ENCODE peak calls at places on chromosomes 7 and 10, in seven cellular contexts. U is spleen, E is endothelial cell of umbilical vein, J is stomach, G is SK-N-SH, Z is GM23338, F is GM12878. C is an unnamed sample. For H3K27me3, the result is how much of the 10 kb centered on the place peaks cover.

GRCh38 chr10:92691591-92692084 is 1.9 kb downstream of the HHEX start:
- DNase-seq in E (peak), G (no peak), J (peak), U (peak), F (no peak), Z (peak), C (peak)

GRCh38 chr7:157542669-157543021 is 205.8 kb downstream of the DNAJB6 start:
- DNase-seq in J (no peak), Z (no peak), E (no peak), G (no peak), U (no peak), F (no peak), C (peak)

GRCh38 chr7:140196361-140197217 is 19.8 kb upstream of the KDM7A start:
- DNase-seq in F (no peak), J (no peak), Z (no peak), E (no peak), U (no peak), G (no peak), C (peak)

GRCh38 chr7:138478499-138478908 is 18.4 kb downstream of the TRIM24 start:
- DNase-seq in F (peak), U (no peak), Z (no peak), E (no peak), J (peak), G (no peak), C (no peak)

GRCh38 chr7:133330085-133330484 is 77.2 kb downstream of the EXOC4 start:
- DNase-seq in Z (peak), E (no peak), G (no peak), J (no peak), U (no peak), F (no peak), C (no peak)

GRCh38 chr10:76675951-76676587 is 961.5 kb downstream of the KCNMA1 start:
- DNase-seq in G (no peak), F (no peak), Z (no peak), J (no peak), E (no peak), U (no peak), C (peak)

GRCh38 chr10:117424789-117425649 is 49.8 kb upstream of the PDZD8 start:
- DNase-seq in U (no peak), F (no peak), G (no peak), J (no peak), E (no peak), Z (peak), C (no peak)

GRCh38 chr7:51602321-51602720 is 285.7 kb upstream of the COBL start:
- DNase-seq in F (no peak), Z (no peak), G (peak), U (no peak), J (no peak), E (no peak), C (no peak)

GRCh38 chr7:38179719-38180333 is 1.8 kb downstream of the STARD3NL start:
- DNase-seq in U (no peak), J (no peak), E (peak), F (no peak), G (no peak), Z (no peak), C (no peak)

GRCh38 chr10:73433538-73433867 is at the start of gene MSS51:
- DNase-seq in J (no peak), Z (no peak), G (no peak), U (no peak), F (no peak), E (no peak), C (no peak)

GRCh38 chr10:124612611-124613498 is 131.3 kb downstream of the FAM53B start:
- DNase-seq in E (peak), U (no peak), Z (peak), F (no peak), G (peak), J (no peak), C (no peak)

GRCh38 chr7:101884671-101885596 is 67.5 kb downstream of the CUX1 start:
- DNase-seq in G (no peak), U (no peak), F (peak), E (no peak), Z (no peak), J (no peak), C (no peak)

GRCh38 chr7:36157506-36158320 is 4.7 kb downstream of the EEPD1 start:
- DNase-seq in G (no peak), E (no peak), F (no peak), Z (no peak), J (no peak), U (no peak), C (no peak)

GRCh38 chr10:120887482-120887881 is 36.3 kb downstream of the WDR11 start:
- DNase-seq in J (no peak), G (no peak), E (no peak), F (no peak), U (no peak), Z (no peak), C (no peak)

GRCh38 chr10:95116869-95117269 is 47.6 kb upstream of the CYP2C8 start:
- DNase-seq in Z (no peak), J (no peak), E (no peak), G (no peak), F (no peak), U (no peak), C (no peak)

GRCh38 chr7:122675621-122676020 is 23.3 kb downstream of the RNF133 start:
- DNase-seq in E (no peak), Z (peak), G (no peak), J (no peak), F (no peak), U (no peak), C (no peak)

GRCh38 chr7:100008525-100008924 is 6.9 kb upstream of the ZKSCAN1 start:
- DNase-seq in U (no peak), J (peak), G (no peak), Z (no peak), E (no peak), F (no peak), C (no peak)

GRCh38 chr10:80582561-80582960 is 44.9 kb downstream of the SH2D4B start:
- DNase-seq in J (no peak), U (no peak), G (no peak), Z (no peak), E (no peak), F (no peak), C (no peak)

GRCh38 chr10:115355162-115355760 is 262.1 kb downstream of the ATRNL1 start:
- DNase-seq in Z (peak), F (peak), J (no peak), U (no peak), G (peak), E (peak), C (no peak)

GRCh38 chr10:75919913-75920312 is 488.5 kb downstream of the LRMDA start:
- DNase-seq in E (no peak), J (no peak), U (no peak), G (no peak), F (no peak), Z (no peak), C (no peak)

GRCh38 chr10:93816123-93816747 is 58.5 kb downstream of the LGI1 start:
- DNase-seq in Z (peak), J (peak), U (peak), G (peak), E (peak), F (no peak), C (peak)

GRCh38 chr10:102186128-102186527 is 33.9 kb downstream of the NOLC1 start:
- DNase-seq in F (no peak), U (no peak), Z (no peak), E (no peak), J (no peak), G (no peak), C (no peak)

GRCh38 chr7:95904099-95904498 is 131.7 kb downstream of the DYNC1I1 start:
- DNase-seq in Z (no peak), F (no peak), E (no peak), J (no peak), U (no peak), G (no peak), C (no peak)

GRCh38 chr10:104321226-104321625 is 17.0 kb downstream of the ITPRIP start:
- DNase-seq in F (no peak), Z (no peak), G (no peak), J (no peak), E (no peak), U (peak), C (peak)

GRCh38 chr10:104316321-104317099 is 21.8 kb downstream of the ITPRIP start:
- DNase-seq in E (no peak), Z (no peak), F (no peak), U (peak), G (no peak), J (no peak), C (peak)

GRCh38 chr10:104317195-104318095 is 20.8 kb downstream of the ITPRIP start:
- DNase-seq in U (peak), F (no peak), G (no peak), E (no peak), J (no peak), Z (no peak), C (peak)

GRCh38 chr10:104318096-104318725 is 20.1 kb downstream of the ITPRIP start:
- DNase-seq in E (no peak), F (no peak), U (peak), J (no peak), G (no peak), Z (no peak), C (peak)

DNA sequence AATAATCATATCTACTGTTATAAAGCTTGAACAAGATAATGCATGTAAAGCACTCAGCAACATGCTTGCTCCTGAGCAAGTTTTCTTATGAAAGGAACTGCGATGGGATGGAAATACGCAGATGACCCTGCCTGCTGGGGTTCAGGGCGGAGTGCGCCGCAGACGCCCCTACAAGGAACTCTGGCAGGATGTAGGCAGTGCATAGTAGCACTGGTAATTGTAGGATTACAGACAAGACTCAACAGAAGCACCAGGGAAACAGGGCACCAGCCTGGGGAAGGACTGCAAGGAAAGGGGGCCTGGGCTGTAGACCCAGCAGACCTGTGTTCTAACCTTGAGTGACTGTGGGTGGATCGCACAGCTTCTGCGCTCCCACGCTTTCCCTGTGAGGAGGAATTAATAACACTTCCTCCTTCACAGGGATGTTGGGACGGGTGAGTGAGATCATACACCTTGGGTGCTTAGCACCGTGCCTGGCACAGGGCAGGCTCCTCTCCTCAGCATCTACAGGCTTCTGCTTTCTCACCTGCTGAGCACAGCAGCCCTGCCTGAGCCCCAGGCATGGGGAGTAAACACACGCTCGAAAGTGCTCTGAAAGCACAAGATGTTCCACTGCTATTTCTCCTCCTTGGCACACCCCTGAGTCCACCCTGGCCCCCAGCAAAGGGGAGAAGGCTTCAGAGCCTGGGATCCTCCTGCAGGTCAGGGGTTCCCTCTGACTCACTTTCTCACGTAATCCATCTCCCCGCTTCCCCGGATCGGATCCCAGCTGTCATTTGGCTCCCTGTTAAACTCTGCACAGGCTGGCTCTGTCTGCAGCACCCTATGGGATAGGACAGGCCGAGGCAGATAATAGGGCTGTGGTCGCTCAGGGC is 19.2 kb downstream of the ITPRIP start:
- DNase-seq in U (peak), E (no peak), G (no peak), F (no peak), J (no peak), Z (no peak), C (peak)
- TF ChIP-seq POLR2AphosphoS5 in U (peak), E (no peak), G (no peak), F (no peak), J (peak), Z (no peak), C (peak)

GRCh38 chr10:43964486-43964885 is 315.8 kb upstream of the ZNF32 start:
- DNase-seq in Z (no peak), F (no peak), E (no peak), U (no peak), G (no peak), J (no peak), C (no peak)

GRCh38 chr10:43963379-43963778 is 314.7 kb upstream of the ZNF32 start:
- DNase-seq in E (no peak), J (no peak), Z (no peak), G (no peak), F (no peak), U (peak), C (no peak)

GRCh38 chr10:43962346-43963191 is 313.9 kb upstream of the ZNF32 start:
- DNase-seq in U (peak), E (no peak), J (no peak), Z (no peak), G (no peak), F (no peak), C (no peak)

GRCh38 chr10:43965033-43965917 is 316.6 kb upstream of the ZNF32 start:
- DNase-seq in G (no peak), U (peak), E (peak), J (no peak), F (peak), Z (no peak), C (no peak)

DNA sequence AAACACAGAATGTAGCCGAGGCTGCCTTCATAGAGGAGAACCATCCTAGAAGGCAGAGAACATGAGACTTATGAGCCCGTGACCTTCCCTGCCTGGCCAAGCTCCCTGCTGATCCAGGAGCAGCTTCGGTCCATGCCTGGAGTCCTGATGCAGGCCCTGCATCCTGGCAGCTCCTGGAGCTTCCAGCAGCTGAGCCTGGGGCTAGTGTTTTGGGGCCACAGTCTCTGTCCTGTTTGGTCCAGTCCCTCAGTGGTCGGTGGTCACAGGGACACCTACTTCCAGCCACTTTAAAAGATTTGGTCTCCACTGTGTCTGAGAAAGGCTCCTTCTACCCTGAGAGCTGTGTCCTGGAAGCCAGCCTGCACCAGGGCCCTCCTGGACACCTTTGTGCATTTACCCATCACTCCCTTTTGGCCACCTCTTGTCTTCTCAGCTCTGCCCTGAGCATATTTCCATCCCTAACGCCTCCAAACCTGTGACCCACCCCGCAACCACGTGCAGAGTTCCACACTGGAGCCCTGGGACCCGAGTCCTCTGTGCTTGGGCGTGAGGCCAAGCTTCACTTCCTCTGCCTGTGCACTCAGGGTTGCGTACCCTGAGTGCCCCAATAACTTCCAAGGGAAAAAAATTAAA is 315.2 kb upstream of the ZNF32 start:
- DNase-seq in G (no peak), Z (no peak), E (no peak), F (no peak), U (peak), J (no peak), C (no peak)
- H3K27me3 ChIP-seq in G (under half), Z (under half), E (under half), F (under half), U (under half), J (under half), C (under half)

GRCh38 chr10:605632-606325 is 83.7 kb downstream of the DIP2C start:
- DNase-seq in F (no peak), U (peak), G (no peak), E (no peak), J (no peak), Z (no peak), C (peak)
- TF ChIP-seq POLR2AphosphoS5 in F (no peak), U (no peak), G (no peak), E (no peak), J (no peak), Z (no peak), C (no peak)

GRCh38 chr10:8042032-8042863 is 12.2 kb upstream of the GATA3 start:
- DNase-seq in U (no peak), G (no peak), Z (peak), J (no peak), E (peak), F (no peak), C (no peak)
- H3K27me3 ChIP-seq in U (half or more), G (under half), Z (half or more), J (under half), E (under half), F (under half), C (half or more)

GRCh38 chr10:71692598-71693307 is 26.8 kb downstream of the C10orf105 start:
- DNase-seq in E (no peak), G (no peak), U (no peak), F (no peak), Z (no peak), J (no peak), C (no peak)
- TF ChIP-seq POLR2AphosphoS5 in E (no peak), G (no peak), U (no peak), F (no peak), Z (no peak), J (no peak), C (no peak)